ENCODE peak calls at places on chromosomes 11 and 22, in five cellular contexts. U is CD4-positive, CD25-positive, alpha-beta regulatory T cell; T is dorsolateral prefrontal cortex; G is thoracic aorta; S is pancreas. C is an unnamed sample.

GRCh38 chr11:76159983-76160661 is 46.2 kb downstream of the WNT11 start:
- DNase-seq in G (no peak), S (peak; percentile 56), T (no peak), U (no peak), C (no peak)

GRCh38 chr11:124460459-124460858 is 15.0 kb upstream of the OR8B8 start:
- DNase-seq in U (no peak), T (no peak), G (no peak), S (no peak), C (no peak)

GRCh38 chr11:131749100-131749499 is 378.7 kb downstream of the NTM start:
- DNase-seq in U (no peak), T (no peak), G (no peak), S (no peak), C (no peak)

GRCh38 chr11:126992065-126992803 is 8.3 kb downstream of the KIRREL3 start:
- DNase-seq in U (no peak), S (no peak), G (no peak), T (no peak), C (no peak)

GRCh38 chr11:1087961-1088926 is 13.6 kb downstream of the MUC2 start:
- DNase-seq in T (no peak), S (no peak), U (no peak), G (no peak), C (no peak)

GRCh38 chr11:78253797-78254196 is 65.1 kb downstream of the USP35 start:
- DNase-seq in U (no peak), G (no peak), T (no peak), S (no peak), C (no peak)

GRCh38 chr22:39463931-39464390 is 7.1 kb downstream of the MGAT3 start:
- DNase-seq in G (no peak), S (no peak), U (no peak), T (peak; percentile 86), C (no peak)

GRCh38 chr22:42326786-42327185 is 56.3 kb upstream of the TCF20 start:
- DNase-seq in G (no peak), U (no peak), T (no peak), S (no peak), C (no peak)

GRCh38 chr22:20741008-20741633 is 32.8 kb upstream of the SERPIND1 start:
- DNase-seq in T (no peak), U (no peak), G (no peak), S (no peak), C (no peak)

GRCh38 chr11:61472868-61473267 is 35.7 kb upstream of the LRRC10B start:
- DNase-seq in T (no peak), U (no peak), S (no peak), G (no peak), C (no peak)

GRCh38 chr11:1494650-1495049 is 8.1 kb upstream of the MOB2 start:
- DNase-seq in U (no peak), S (no peak), G (no peak), T (no peak), C (no peak)

GRCh38 chr11:111077938-111078337 is 167.6 kb upstream of the POU2AF2 start:
- DNase-seq in S (no peak), G (no peak), T (no peak), U (no peak), C (no peak)

GRCh38 chr11:111870522-111870886 is 877 bp downstream of the ALG9 start:
- DNase-seq in G (no peak), T (no peak), S (no peak), U (no peak), C (peak; percentile 79)

GRCh38 chr11:133570376-133570775 is 38.1 kb upstream of the OPCML start:
- DNase-seq in G (no peak), T (no peak), S (no peak), U (no peak), C (no peak)

GRCh38 chr11:104365676-104366075 is 201.7 kb upstream of the PDGFD start:
- DNase-seq in T (no peak), U (no peak), G (no peak), S (no peak), C (no peak)

GRCh38 chr11:29005401-29005980 is 897.3 kb downstream of the METTL15 start:
- DNase-seq in G (no peak), U (no peak), S (no peak), T (no peak), C (no peak)

GRCh38 chr11:74506823-74507222 is 13.3 kb upstream of the LIPT2 start:
- DNase-seq in U (no peak), G (no peak), T (no peak), S (no peak), C (no peak)

GRCh38 chr11:105032495-105032894 is 2.4 kb downstream of the CASP1 start:
- DNase-seq in S (no peak), T (no peak), U (no peak), G (no peak), C (no peak)

GRCh38 chr11:130671801-130672700 is 223.6 kb downstream of the ADAMTS15 start:
- DNase-seq in U (no peak), G (peak; percentile 75), T (no peak), S (no peak), C (no peak)

GRCh38 chr11:130907229-130907628 is 9.1 kb downstream of the SNX19 start:
- DNase-seq in T (no peak), U (no peak), S (no peak), G (no peak), C (no peak)

GRCh38 chr11:29124436-29124835 is 892.4 kb downstream of the KCNA4 start:
- DNase-seq in S (no peak), G (no peak), T (no peak), U (no peak), C (no peak)

GRCh38 chr11:111923951-111924350 is 5.2 kb downstream of the C11orf52 start:
- DNase-seq in U (no peak), S (no peak), T (no peak), G (no peak), C (no peak)

GRCh38 chr11:23288001-23288783 is 427.9 kb upstream of the CCDC179 start:
- DNase-seq in G (no peak), T (no peak), S (no peak), U (no peak), C (no peak)

GRCh38 chr11:102552020-102552419 is 21.5 kb upstream of the MMP7 start:
- DNase-seq in G (no peak), U (no peak), S (no peak), T (no peak), C (no peak)

GRCh38 chr11:116657842-116658825 is 114.7 kb downstream of the BUD13 start:
- DNase-seq in S (no peak), U (no peak), G (no peak), T (no peak), C (peak; percentile 26)

GRCh38 chr11:61955031-61955415 is 4.9 kb downstream of the BEST1 start:
- DNase-seq in T (peak; percentile 39), S (no peak), U (no peak), G (no peak), C (no peak)

GRCh38 chr11:24588075-24588474 is 91.2 kb downstream of the LUZP2 start:
- DNase-seq in U (no peak), G (no peak), S (no peak), T (no peak), C (no peak)

GRCh38 chr11:16722945-16723344 is 15.5 kb upstream of the C11orf58 start:
- DNase-seq in T (no peak), U (no peak), G (no peak), S (no peak), C (no peak)

GRCh38 chr11:57205046-57205671 is 23.4 kb downstream of the LRRC55 start:
- DNase-seq in G (no peak), U (no peak), S (no peak), T (no peak), C (no peak)

GRCh38 chr11:117668291-117668690 is 128.7 kb downstream of the DSCAML1 start:
- DNase-seq in S (no peak), G (no peak), T (no peak), U (no peak), C (no peak)

GRCh38 chr11:70568504-70569172 is 170.3 kb downstream of the CTTN start:
- DNase-seq in S (no peak), T (no peak), G (no peak), U (no peak), C (peak; percentile 31)

GRCh38 chr11:9273430-9274336 is 8.5 kb upstream of the DENND5A start:
- DNase-seq in S (no peak), T (no peak), G (no peak), U (no peak), C (no peak)

GRCh38 chr11:128215238-128215882 is 372.0 kb downstream of the ETS1 start:
- DNase-seq in G (no peak), S (no peak), U (no peak), T (no peak), C (no peak)

GRCh38 chr11:123386746-123387510 is 43.1 kb upstream of the GRAMD1B start:
- DNase-seq in S (no peak), G (no peak), U (no peak), T (no peak), C (no peak)

GRCh38 chr11:119065369-119065768 is 2.2 kb upstream of the VPS11 start:
- DNase-seq in T (no peak), U (no peak), S (no peak), G (no peak), C (no peak)

GRCh38 chr11:7688238-7688826 is 15.0 kb upstream of the CYB5R2 start:
- DNase-seq in S (no peak), G (no peak), U (no peak), T (no peak), C (peak; percentile 50)

GRCh38 chr11:104451193-104451592 is 287.2 kb upstream of the PDGFD start:
- DNase-seq in G (no peak), U (no peak), T (no peak), S (no peak), C (no peak)

GRCh38 chr22:35488513-35488912 is 52.1 kb upstream of the RASD2 start:
- DNase-seq in G (no peak), T (no peak), U (no peak), S (peak; percentile 30), C (no peak)

GRCh38 chr22:36386900-36387663 is 685 bp downstream of the MYH9 start:
- DNase-seq in G (no peak), S (peak; percentile 85), U (peak; percentile 38), T (no peak), C (peak; percentile 56)

GRCh38 chr11:73145986-73146575 is 4.0 kb upstream of the FCHSD2 start:
- DNase-seq in U (no peak), T (no peak), S (no peak), G (no peak), C (no peak)

GRCh38 chr22:45972868-45973212 is 4.1 kb downstream of the WNT7B start:
- DNase-seq in U (no peak), S (peak; percentile 47), G (no peak), T (no peak), C (no peak)
- H3K4me3 ChIP-seq in U (no peak overlapping the region), S (no peak overlapping the region), G (no peak overlapping the region), T (no peak overlapping the region), C (no peak overlapping the region)

GRCh38 chr22:46065733-46066454 is 84.4 kb upstream of the PPARA start:
- DNase-seq in U (no peak), G (no peak), T (no peak), S (no peak), C (no peak)
- H3K27me3 ChIP-seq in U (peaks cover 7% of the 10 kb centered on the region), G (no peaks in the 10 kb centered on the region), T (no peaks in the 10 kb centered on the region), S (no peaks in the 10 kb centered on the region), C (no peaks in the 10 kb centered on the region)

GRCh38 chr22:47290706-47291430 is 528.4 kb downstream of the TBC1D22A start:
- DNase-seq in G (no peak), T (peak; percentile 6), U (no peak), S (peak; percentile 44), C (no peak)
- H3K4me3 ChIP-seq in G (no peak overlapping the region), T (no peak overlapping the region), U (no peak overlapping the region), S (no peak overlapping the region), C (no peak overlapping the region)

GRCh38 chr22:44671742-44672141 is 30.3 kb upstream of the PRR5 start:
- DNase-seq in G (no peak), U (peak; percentile 12), T (no peak), S (no peak), C (no peak)
- H3K27me3 ChIP-seq in G (no peaks in the 10 kb centered on the region), U (no peaks in the 10 kb centered on the region), T (peaks cover 5% of the 10 kb centered on the region), S (no peaks in the 10 kb centered on the region), C (no peaks in the 10 kb centered on the region)

C was measured in HAP-1.